ENCODE peak calls at places on chromosomes 16 and 17, in five cellular contexts. X, N, T, C and Q are unnamed samples.

GRCh38 chr16:31569360-31569717 is 41.6 kb downstream of the AHSP start:
- DNase-seq in X (no peak), N (no peak), T (no peak), C (peak), Q (no peak)

GRCh38 chr17:36703860-36704266 is 102.5 kb downstream of the MRM1 start:
- DNase-seq in X (no peak), N (no peak), T (no peak), C (peak), Q (peak)

GRCh38 chr16:4909825-4910224 is 27.1 kb downstream of the PPL start:
- DNase-seq in X (no peak), N (no peak), T (no peak), C (no peak), Q (no peak)

GRCh38 chr16:77850637-77851330 is 62.4 kb downstream of the VAT1L start:
- DNase-seq in X (no peak), N (no peak), T (no peak), C (no peak), Q (no peak)

GRCh38 chr16:12964466-12964865 is 63.1 kb downstream of the SHISA9 start:
- DNase-seq in X (no peak), N (no peak), T (no peak), C (no peak), Q (no peak)

GRCh38 chr16:80670170-80670865 is 129.5 kb downstream of the DYNLRB2 start:
- DNase-seq in X (no peak), N (no peak), T (no peak), C (no peak), Q (no peak)

GRCh38 chr16:5422643-5423496 is 325.3 kb upstream of the EEF2KMT start:
- DNase-seq in X (no peak), N (no peak), T (no peak), C (no peak), Q (no peak)

GRCh38 chr17:58085039-58085715 is 2.0 kb downstream of the DYNLL2 start:
- DNase-seq in X (no peak), N (no peak), T (no peak), C (peak), Q (no peak)

GRCh38 chr17:80389011-80389995 is 25.7 kb upstream of the ENDOV start:
- DNase-seq in X (no peak), N (no peak), T (no peak), C (no peak), Q (no peak)

GRCh38 chr17:13609953-13610352 is 8.2 kb upstream of the HS3ST3A1 start:
- DNase-seq in X (no peak), N (no peak), T (no peak), C (no peak), Q (no peak)

GRCh38 chr16:21167360-21167759 is 8.9 kb downstream of the LDAF1 start:
- DNase-seq in X (peak), N (no peak), T (no peak), C (no peak), Q (no peak)

GRCh38 chr17:57544834-57545463 is 200.2 kb downstream of the CCDC182 start:
- DNase-seq in X (no peak), N (no peak), T (no peak), C (no peak), Q (no peak)

GRCh38 chr16:66979011-66979717 is 9.2 kb upstream of the CES4A start:
- DNase-seq in X (no peak), N (no peak), T (no peak), C (no peak), Q (no peak)

GRCh38 chr17:55717898-55718735 is 4.5 kb downstream of the TMEM100 start:
- DNase-seq in X (peak), N (peak), T (no peak), C (peak), Q (peak)

GRCh38 chr17:77186141-77186604 is 45.4 kb downstream of the SEC14L1 start:
- DNase-seq in X (no peak), N (no peak), T (no peak), C (no peak), Q (no peak)

GRCh38 chr16:28874406-28874805 is 3.9 kb upstream of the ATP2A1 start:
- DNase-seq in X (no peak), N (no peak), T (no peak), C (no peak), Q (no peak)

GRCh38 chr16:30069575-30070462 is 4.3 kb downstream of the ALDOA start:
- DNase-seq in X (no peak), N (no peak), T (no peak), C (no peak), Q (no peak)

GRCh38 chr16:4403133-4403949 is 13.1 kb downstream of the CORO7 start:
- DNase-seq in X (no peak), N (no peak), T (no peak), C (no peak), Q (no peak)

GRCh38 chr16:11234884-11235702 is 20.9 kb downstream of the SOCS1 start:
- DNase-seq in X (no peak), N (no peak), T (no peak), C (no peak), Q (no peak)

DNA sequence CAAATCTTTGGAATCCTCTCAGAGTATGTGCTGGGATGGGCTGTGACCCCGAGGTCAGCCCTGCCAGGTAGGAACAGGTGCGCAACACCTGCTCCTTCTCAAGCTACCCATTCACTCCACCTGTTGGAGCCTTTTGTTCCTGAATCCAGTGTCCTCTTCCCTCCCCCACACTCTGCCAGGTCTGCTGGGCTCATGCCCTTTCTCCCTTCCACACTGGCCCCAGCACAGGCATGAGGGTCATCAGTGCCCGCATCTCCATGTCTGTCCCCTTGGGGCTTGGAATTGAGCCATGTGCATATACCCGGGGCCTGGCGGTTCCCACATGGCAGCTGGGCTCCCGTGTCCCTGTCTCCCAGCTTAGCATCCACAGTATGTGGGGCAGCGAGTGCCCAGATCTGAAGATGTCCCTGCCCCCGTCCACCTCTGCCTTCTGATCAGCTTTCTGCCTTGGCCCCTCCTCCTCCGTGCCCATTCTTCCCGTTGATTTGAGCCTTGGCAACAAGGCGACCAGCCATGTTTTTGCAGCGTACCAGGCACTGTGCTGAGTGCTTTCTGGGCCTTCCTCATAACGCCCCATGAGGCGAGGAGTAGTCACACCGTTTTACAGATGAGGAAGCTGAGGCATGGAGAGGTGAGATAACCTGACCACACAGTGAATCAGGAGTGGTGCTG is 102.2 kb downstream of the RAP1GAP2 start:
- DNase-seq in X (no peak), N (no peak), T (no peak), C (no peak), Q (no peak)
- TF ChIP-seq JUND in X (no peak), N (no peak), T (no peak), C (no peak), Q (no peak)

DNA sequence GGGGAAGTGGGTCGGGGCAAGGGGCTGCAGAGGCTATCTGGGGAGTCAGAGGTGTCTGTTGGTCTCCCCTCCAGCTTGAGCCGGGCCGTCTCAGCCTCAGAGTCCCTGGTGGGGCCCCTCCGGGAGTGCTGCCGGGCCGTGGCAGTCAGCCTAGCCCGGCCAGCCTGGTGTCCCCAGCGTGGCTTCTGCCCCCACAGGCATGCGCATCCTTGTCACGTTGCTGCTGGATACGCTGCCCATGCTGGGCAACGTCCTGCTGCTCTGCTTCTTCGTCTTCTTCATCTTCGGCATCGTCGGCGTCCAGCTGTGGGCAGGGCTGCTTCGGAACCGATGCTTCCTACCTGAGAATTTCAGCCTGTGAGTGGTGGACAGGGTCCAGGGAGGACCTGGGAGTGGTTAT is 11.2 kb downstream of the CACNA1G start:
- DNase-seq in X (no peak), N (no peak), T (no peak), C (no peak), Q (no peak)
- TF ChIP-seq JUND in X (no peak), N (no peak), T (no peak), C (no peak), Q (no peak)

DNA sequence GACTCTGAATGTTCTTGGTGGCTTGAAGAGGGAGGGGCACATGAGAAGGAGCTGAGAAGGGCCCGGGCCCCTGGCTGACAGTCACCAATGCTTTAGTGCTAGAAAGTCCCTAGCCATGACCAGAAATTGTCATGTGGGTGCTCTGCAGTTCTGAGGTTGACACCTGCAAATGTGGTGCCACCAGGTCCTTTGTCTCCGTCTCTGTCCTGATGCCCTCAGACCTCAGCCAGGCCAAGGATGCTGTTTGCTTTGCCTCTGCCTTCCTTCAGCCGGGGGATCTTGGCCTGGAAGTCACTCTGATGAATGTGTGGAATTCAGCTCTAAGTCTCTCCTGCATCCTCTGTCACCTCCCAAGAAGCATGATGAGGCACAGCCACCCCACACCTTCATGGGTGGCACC is 63.6 kb downstream of the TNFRSF13B start:
- DNase-seq in X (no peak), N (no peak), T (no peak), C (peak), Q (no peak)
- TF ChIP-seq JUND in X (no peak), N (no peak), T (no peak), C (no peak), Q (no peak)

DNA sequence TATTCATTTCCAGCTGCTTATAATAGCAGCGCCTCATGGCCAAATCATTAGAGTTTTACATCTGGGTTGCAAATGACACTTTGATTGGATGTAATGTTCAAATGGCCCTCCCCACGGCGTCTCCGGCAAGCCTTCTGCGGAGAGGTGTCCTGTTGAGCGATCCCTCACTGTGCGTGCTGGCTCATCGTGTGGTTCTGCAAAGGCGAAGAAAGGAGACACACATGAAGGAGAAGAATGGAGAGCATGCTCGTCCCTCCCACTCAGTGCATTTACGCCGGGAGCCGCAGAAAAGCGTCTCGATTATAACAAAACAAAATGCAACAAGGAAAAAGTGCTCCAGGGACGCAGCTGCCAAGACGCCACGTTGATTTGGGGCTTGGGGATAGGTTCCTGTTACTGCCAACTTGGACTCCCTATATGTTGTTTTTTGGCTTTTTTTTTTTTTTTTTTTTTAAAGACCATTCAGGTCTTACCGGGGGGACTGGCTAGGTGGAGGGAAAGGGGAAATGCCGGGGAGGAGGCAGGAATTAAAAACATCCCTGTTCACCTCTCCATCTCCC is 117.6 kb downstream of the C16orf78 start:
- DNase-seq in X (no peak), N (no peak), T (no peak), C (no peak), Q (no peak)
- TF ChIP-seq JUND in X (no peak), N (no peak), T (no peak), C (no peak), Q (no peak)

DNA sequence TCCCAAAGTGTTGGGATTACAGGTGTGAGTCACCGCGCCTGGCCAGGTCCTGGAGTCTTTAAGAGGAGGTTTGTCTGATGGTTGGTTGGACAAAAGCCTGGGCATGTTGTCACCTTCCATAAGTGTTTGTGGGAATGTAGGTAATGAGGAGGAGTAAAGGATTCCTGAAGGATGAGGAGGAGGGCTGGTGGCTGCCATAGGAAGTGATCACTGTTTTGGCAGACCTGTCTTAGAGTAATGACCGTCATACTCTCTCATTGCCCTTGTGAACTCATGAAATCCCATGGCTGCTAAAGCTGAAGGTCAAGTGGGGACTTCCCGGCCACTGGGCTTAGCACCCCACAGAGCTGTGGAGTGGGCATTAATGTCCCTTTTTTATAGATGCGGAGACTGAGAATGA is 40.5 kb downstream of the TENT4B start:
- DNase-seq in X (no peak), N (no peak), T (no peak), C (no peak), Q (no peak)
- TF ChIP-seq JUND in X (no peak), N (no peak), T (no peak), C (no peak), Q (no peak)

GRCh38 chr16:86024210-86024609 is 125.2 kb downstream of the IRF8 start:
- DNase-seq in X (no peak), N (no peak), T (no peak), C (no peak), Q (no peak)

GRCh38 chr16:86026916-86027315 is 128.0 kb downstream of the IRF8 start:
- DNase-seq in X (no peak), N (no peak), T (no peak), C (no peak), Q (no peak)

GRCh38 chr16:86027366-86028126 is 128.6 kb downstream of the IRF8 start:
- DNase-seq in X (no peak), N (no peak), T (no peak), C (no peak), Q (no peak)

GRCh38 chr16:86025706-86026105 is 126.7 kb downstream of the IRF8 start:
- DNase-seq in X (no peak), N (no peak), T (no peak), C (no peak), Q (no peak)

DNA sequence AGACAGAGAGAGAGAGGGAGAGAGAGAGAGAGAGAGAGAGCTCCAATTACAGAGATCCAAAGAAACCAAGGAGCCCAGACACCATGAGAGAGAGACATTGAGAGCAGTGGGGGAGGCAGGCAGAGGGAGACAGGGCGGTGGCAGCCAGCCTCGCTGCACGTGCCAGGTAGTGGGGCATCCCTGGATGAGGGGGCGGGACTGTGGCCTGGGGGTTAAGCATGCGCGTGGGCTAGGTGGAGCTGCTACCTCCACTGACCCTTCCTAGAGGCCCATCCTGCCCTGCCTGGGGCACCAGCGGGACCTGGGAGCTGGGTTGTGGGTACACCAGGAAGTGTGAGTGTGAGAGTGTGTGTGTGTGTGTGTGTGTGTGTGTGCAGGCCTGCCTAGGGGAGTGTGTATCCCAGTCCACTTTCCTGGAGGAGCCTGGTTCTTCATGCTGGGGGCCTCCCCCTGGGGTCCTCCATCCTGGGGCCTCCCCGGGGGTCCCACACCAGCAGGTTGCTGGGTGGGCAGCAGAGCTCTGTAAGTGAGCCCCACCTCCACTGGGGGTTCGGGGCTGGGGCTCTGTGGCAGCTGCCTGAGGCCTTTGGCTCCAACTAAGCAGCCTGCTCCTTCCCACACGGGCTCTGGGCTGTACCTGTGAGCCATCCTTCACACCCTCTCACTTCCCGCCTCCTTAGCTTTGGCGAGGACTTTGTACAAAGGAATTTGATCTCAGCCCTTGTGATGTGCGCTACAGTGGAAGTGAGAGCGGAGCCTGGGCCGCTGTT is 127.4 kb downstream of the IRF8 start:
- DNase-seq in X (no peak), N (no peak), T (no peak), C (no peak), Q (no peak)
- TF ChIP-seq JUND in X (no peak), N (no peak), T (no peak), C (no peak), Q (no peak)